ENCODE peak calls at places on chromosomes 4 and X, in five cellular contexts. J is NT2/D1, K is GM12878, S is HepG2, D is H1. H is an unnamed sample.
A peak's percentile ranks its signal among the peaks of the same experiment; 100 is the strongest.

GRCh38 chr4:26124753-26125236 is 196.0 kb upstream of the RBPJ start:
- DNase-seq in K (no peak), D (no peak), J (no peak), S (no peak), H (no peak)

GRCh38 chrX:52923781-52924241 is 26.7 kb downstream of the FAM156B start:
- DNase-seq in K (peak; percentile 46), S (no peak), D (no peak), J (no peak), H (no peak)

GRCh38 chr4:71609651-71610050 is 174.2 kb downstream of the GC start:
- DNase-seq in S (no peak), J (no peak), D (no peak), K (no peak), H (no peak)

GRCh38 chrX:107721966-107722707 is 53.5 kb downstream of the TSC22D3 start:
- DNase-seq in K (no peak), J (no peak), D (no peak), S (no peak), H (no peak)

GRCh38 chrX:124028177-124028576 is 66.7 kb downstream of the STAG2 start:
- DNase-seq in K (no peak), J (no peak), S (no peak), D (no peak), H (no peak)

GRCh38 chr4:38056024-38056685 is 96.0 kb downstream of the PTTG2 start:
- DNase-seq in S (no peak), D (no peak), K (no peak), J (no peak), H (no peak)

GRCh38 chrX:28058906-28059305 is 77.7 kb upstream of the DCAF8L1 start:
- DNase-seq in D (no peak), S (no peak), K (no peak), J (no peak), H (no peak)

GRCh38 chr4:158835456-158836369 is 66.9 kb downstream of the FNIP2 start:
- DNase-seq in K (no peak), S (no peak), J (no peak), D (no peak), H (peak; percentile 30)

GRCh38 chr4:126708716-126709115 is 924.0 kb upstream of the INTU start:
- DNase-seq in S (no peak), K (no peak), D (no peak), J (no peak), H (no peak)

GRCh38 chrX:45050558-45050957 is 150.1 kb downstream of the DIPK2B start:
- DNase-seq in J (no peak), D (no peak), K (no peak), S (no peak), H (no peak)

GRCh38 chrX:68997461-68997860 is 167.8 kb downstream of the PJA1 start:
- DNase-seq in D (no peak), J (no peak), K (no peak), S (no peak), H (no peak)

GRCh38 chr4:3729188-3729884 is 36.8 kb upstream of the ADRA2C start:
- DNase-seq in K (no peak), S (no peak), J (no peak), D (no peak), H (no peak)

GRCh38 chr4:1910643-1911042 is 39.5 kb downstream of the NSD2 start:
- DNase-seq in D (peak; percentile 21), K (no peak), S (peak; percentile 55), J (peak; percentile 52), H (peak; percentile 70)

GRCh38 chrX:44784241-44784640 is 59.6 kb upstream of the DUSP21 start:
- DNase-seq in K (no peak), S (no peak), D (no peak), J (no peak), H (no peak)

GRCh38 chr4:179307297-179308136 is 1865.3 kb upstream of the AGA start:
- DNase-seq in D (no peak), K (peak; percentile 1), S (peak; percentile 24), J (peak; percentile 25), H (peak; percentile 45)

GRCh38 chr4:55393461-55394320 is 2.1 kb upstream of the TMEM165 start:
- DNase-seq in K (no peak), J (no peak), S (no peak), D (no peak), H (no peak)

GRCh38 chr4:82744284-82744963 is 54.2 kb downstream of the SCD5 start:
- DNase-seq in S (no peak), K (no peak), D (no peak), J (no peak), H (no peak)
- TF ChIP-seq SUZ12 in S (no peak), K (no peak), D (no peak), J (no peak), H (no peak)

DNA sequence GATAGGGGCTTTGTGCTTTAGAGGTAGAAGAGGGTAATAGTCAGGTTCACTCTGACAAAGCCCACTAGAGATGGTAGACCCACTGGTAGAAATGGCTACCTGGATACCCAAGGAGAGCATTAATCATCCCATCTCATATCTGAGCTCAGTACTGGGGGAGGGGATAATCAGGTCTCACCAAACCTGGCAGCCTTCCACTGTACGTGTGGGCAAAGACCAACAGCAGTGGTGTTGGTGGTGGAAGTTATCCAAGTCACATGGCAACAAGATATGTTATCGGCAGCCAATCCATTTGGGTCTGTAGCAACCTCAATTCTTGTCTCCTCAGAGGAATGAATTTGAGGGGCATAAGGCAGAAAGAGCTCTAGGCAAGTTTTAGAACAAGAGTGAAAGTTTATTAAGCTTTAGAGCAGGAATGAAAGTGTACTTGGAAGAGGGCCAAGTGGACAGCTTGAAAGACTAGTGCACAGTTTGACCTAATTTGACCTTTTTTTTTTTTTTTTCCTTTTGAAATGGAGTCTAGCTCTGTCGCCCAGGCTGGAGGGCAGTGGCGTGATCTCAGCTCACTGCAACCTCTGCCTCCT is 67.0 kb upstream of the CXCL13 start:
- DNase-seq in S (peak; percentile 12), J (no peak), D (no peak), K (no peak), H (no peak)
- TF ChIP-seq SUZ12 in S (no peak), J (no peak), D (no peak), K (no peak), H (no peak)

GRCh38 chrX:100649550-100650356 is 5.8 kb downstream of the SRPX2 start:
- DNase-seq in K (no peak), S (peak; percentile 90), D (no peak), J (no peak), H (no peak)

GRCh38 chrX:100648601-100649417 is 4.8 kb downstream of the SRPX2 start:
- DNase-seq in K (no peak), D (no peak), J (no peak), S (peak; percentile 60), H (no peak)

GRCh38 chrX:100652266-100652665 is 8.3 kb downstream of the SRPX2 start:
- DNase-seq in D (no peak), S (no peak), J (no peak), K (no peak), H (no peak)

GRCh38 chrX:100647739-100648138 is 3.7 kb downstream of the SRPX2 start:
- DNase-seq in K (no peak), D (no peak), J (no peak), S (peak; percentile 60), H (no peak)

GRCh38 chrX:100650841-100651240 is 6.8 kb downstream of the SRPX2 start:
- DNase-seq in D (no peak), K (no peak), J (no peak), S (no peak), H (no peak)
- TF ChIP-seq SUZ12 in D (no peak), K (no peak), J (no peak), S (no peak), H (no peak)

GRCh38 chrX:115901241-115901640 is 269.3 kb upstream of the AGTR2 start:
- DNase-seq in J (no peak), K (no peak), S (no peak), D (no peak), H (no peak)

GRCh38 chrX:115897956-115898355 is 272.6 kb upstream of the AGTR2 start:
- DNase-seq in J (no peak), S (no peak), D (no peak), K (no peak), H (no peak)

GRCh38 chrX:115902995-115903394 is 267.5 kb upstream of the AGTR2 start:
- DNase-seq in K (no peak), J (no peak), S (no peak), D (no peak), H (no peak)

GRCh38 chrX:115898382-115899001 is 272.1 kb upstream of the AGTR2 start:
- DNase-seq in K (no peak), S (peak; percentile 81), D (no peak), J (peak; percentile 35), H (peak; percentile 48)

GRCh38 chrX:115900425-115900824 is 270.1 kb upstream of the AGTR2 start:
- DNase-seq in D (no peak), K (no peak), S (no peak), J (no peak), H (peak; percentile 4)
- TF ChIP-seq SUZ12 in D (no peak), K (no peak), S (no peak), J (no peak), H (no peak)

GRCh38 chrX:113514906-113515305 is 674.3 kb upstream of the AMOT start:
- DNase-seq in J (peak; percentile 3), K (no peak), S (peak; percentile 47), D (no peak), H (no peak)

GRCh38 chrX:113510586-113510985 is 670.0 kb upstream of the AMOT start:
- DNase-seq in D (no peak), K (no peak), S (no peak), J (no peak), H (no peak)

DNA sequence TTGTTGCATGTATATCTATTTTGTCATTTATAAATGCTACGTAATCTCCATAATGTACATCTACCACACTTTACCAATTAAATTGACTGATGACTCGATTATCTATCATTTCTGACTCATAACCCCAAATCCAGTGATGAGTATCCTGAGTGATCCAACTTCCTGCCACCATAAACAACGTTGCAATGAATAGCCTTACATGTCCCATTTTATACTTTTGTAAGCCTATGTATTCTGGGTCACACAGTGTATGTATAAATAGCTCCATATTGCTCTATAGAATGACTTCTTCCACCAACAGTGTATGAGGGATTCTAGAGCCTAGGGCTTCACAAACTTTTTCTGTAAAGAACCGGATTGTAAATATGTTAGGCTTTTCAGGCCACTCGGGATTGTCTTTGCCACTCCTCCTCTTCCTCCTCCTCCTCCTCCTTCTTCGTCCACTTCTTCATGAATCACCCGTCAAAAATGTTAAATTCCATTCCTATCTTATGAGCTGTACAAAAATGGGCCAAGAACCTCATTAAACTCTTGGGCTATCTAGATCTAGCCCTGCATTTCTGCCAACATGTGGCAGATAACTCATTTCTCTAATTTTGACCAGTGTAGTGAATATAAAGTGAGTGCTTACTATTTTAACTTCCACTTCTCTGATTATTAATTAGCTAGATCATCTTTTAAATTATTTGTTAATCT is 672.2 kb upstream of the AMOT start:
- DNase-seq in S (no peak), D (no peak), K (no peak), J (no peak), H (no peak)
- TF ChIP-seq SUZ12 in S (no peak), D (no peak), K (no peak), J (no peak), H (no peak)